ENCODE peak calls at places on chromosome 21, in ten cellular contexts. A, T, S, G, B, J, H, P, V and W are unnamed samples.

GRCh38 chr21:44780767-44781459 is 20.7 kb downstream of the UBE2G2 start:
- DNase-seq in A (no peak), T (no peak), S (peak), G (no peak), B (no peak), J (no peak), H (no peak), P (no peak), V (no peak), W (no peak)

GRCh38 chr21:46351476-46352155 is 27.7 kb downstream of the PCNT start:
- DNase-seq in A (no peak), T (no peak), S (no peak), G (no peak), B (no peak), J (no peak), H (no peak), P (no peak), V (no peak), W (no peak)

GRCh38 chr21:28738882-28739281 is 253.8 kb downstream of the LTN1 start:
- DNase-seq in A (no peak), T (no peak), S (no peak), G (no peak), B (no peak), J (no peak), H (no peak), P (no peak), V (no peak), W (no peak)

GRCh38 chr21:27802816-27803475 is 836.1 kb upstream of the ADAMTS5 start:
- DNase-seq in A (no peak), T (peak), S (peak), G (peak), B (no peak), J (peak), H (peak), P (peak), V (peak), W (peak)

GRCh38 chr21:46649356-46649755 is 13.9 kb downstream of the PRMT2 start:
- DNase-seq in A (no peak), T (no peak), S (no peak), G (no peak), B (no peak), J (no peak), H (no peak), P (no peak), V (no peak), W (no peak)

GRCh38 chr21:33266784-33267135 is 593 bp downstream of the IL10RB start:
- DNase-seq in A (no peak), T (no peak), S (no peak), G (no peak), B (no peak), J (no peak), H (no peak), P (no peak), V (peak), W (no peak)

GRCh38 chr21:25557170-25557569 is 50.1 kb downstream of the MRPL39 start:
- DNase-seq in A (no peak), T (no peak), S (no peak), G (no peak), B (no peak), J (no peak), H (no peak), P (no peak), V (no peak), W (no peak)

GRCh38 chr21:37878946-37879660 is 37.2 kb downstream of the KCNJ6 start:
- DNase-seq in A (no peak), T (peak), S (no peak), G (peak), B (no peak), J (no peak), H (peak), P (peak), V (no peak), W (no peak)

GRCh38 chr21:44520326-44521300 is 19.4 kb downstream of the KRTAP10-1 start:
- DNase-seq in A (no peak), T (no peak), S (no peak), G (no peak), B (no peak), J (no peak), H (no peak), P (peak), V (no peak), W (no peak)